ENCODE peak calls at places on chromosomes 11 and 22, in six cellular contexts. X, P, H, A, B and E are unnamed samples.

GRCh38 chr22:29861672-29862297 is 21.2 kb upstream of the MTMR3 start:
- DNase-seq in X (no peak), P (no peak), H (no peak), A (no peak), B (no peak), E (no peak)

GRCh38 chr11:2077061-2077802 is 62.0 kb downstream of the IGF2 start:
- DNase-seq in X (no peak), P (peak; percentile 65), H (no peak), A (no peak), B (no peak), E (no peak)

GRCh38 chr11:70482529-70482917 is 84.2 kb downstream of the CTTN start:
- DNase-seq in X (no peak), P (peak; percentile 11), H (peak; percentile 42), A (no peak), B (no peak), E (no peak)

GRCh38 chr22:46764779-46765485 is 2.5 kb downstream of the TBC1D22A start:
- DNase-seq in X (no peak), P (no peak), H (no peak), A (no peak), B (no peak), E (no peak)

GRCh38 chr11:100759106-100759505 is 72.0 kb downstream of the ARHGAP42 start:
- DNase-seq in X (no peak), P (no peak), H (no peak), A (no peak), B (no peak), E (no peak)

GRCh38 chr11:74822187-74822586 is 73.5 kb downstream of the RNF169 start:
- DNase-seq in X (no peak), P (peak; percentile 94), H (peak; percentile 22), A (no peak), B (no peak), E (no peak)

GRCh38 chr11:5922749-5923426 is 19.2 kb upstream of the OR56A3 start:
- DNase-seq in X (peak; percentile 15), P (no peak), H (no peak), A (no peak), B (no peak), E (no peak)

GRCh38 chr11:44561275-44561781 is 4.1 kb upstream of the CD82 start:
- DNase-seq in X (no peak), P (peak; percentile 39), H (no peak), A (no peak), B (peak; percentile 48), E (no peak)

GRCh38 chr11:65560555-65561418 is 2.6 kb upstream of the LTBP3 start:
- DNase-seq in X (no peak), P (peak; percentile 66), H (peak; percentile 63), A (no peak), B (no peak), E (no peak)

GRCh38 chr11:112073941-112074811 is at the start of the genes NKAPD1 and PIH1D2:
- DNase-seq in X (peak; percentile 91), P (peak; percentile 88), H (peak; percentile 76), A (peak; percentile 64), B (peak; percentile 94), E (peak; percentile 53)

GRCh38 chr11:110948112-110948511 is 235.9 kb upstream of the ARHGAP20 start:
- DNase-seq in X (no peak), P (peak; percentile 49), H (no peak), A (no peak), B (no peak), E (no peak)

GRCh38 chr11:33227578-33228261 is 29.5 kb upstream of the HIPK3 start:
- DNase-seq in X (peak; percentile 77), P (peak; percentile 68), H (no peak), A (no peak), B (no peak), E (no peak)

GRCh38 chr11:114438303-114438702 is 964 bp upstream of the REXO2 start:
- DNase-seq in X (peak; percentile 8), P (peak; percentile 4), H (no peak), A (no peak), B (no peak), E (no peak)

GRCh38 chr11:48141475-48142100 is 75.0 kb upstream of the OR4B1 start:
- DNase-seq in X (no peak), P (no peak), H (no peak), A (no peak), B (no peak), E (no peak)

GRCh38 chr11:57231539-57232253 is 5.4 kb downstream of the APLNR start:
- DNase-seq in X (no peak), P (no peak), H (no peak), A (no peak), B (no peak), E (no peak)

GRCh38 chr11:103842795-103843194 is 193.6 kb upstream of the DDI1 start:
- DNase-seq in X (no peak), P (peak; percentile 94), H (no peak), A (no peak), B (no peak), E (no peak)

GRCh38 chr11:33377100-33377851 is 120.1 kb downstream of the HIPK3 start:
- DNase-seq in X (no peak), P (peak; percentile 19), H (no peak), A (no peak), B (no peak), E (no peak)

GRCh38 chr11:61482513-61482912 is 26.0 kb upstream of the LRRC10B start:
- DNase-seq in X (peak; percentile 52), P (no peak), H (no peak), A (no peak), B (peak; percentile 30), E (no peak)

GRCh38 chr11:62694455-62695167 is 5.3 kb upstream of the LRRN4CL start:
- DNase-seq in X (peak; percentile 85), P (peak; percentile 82), H (peak; percentile 80), A (peak; percentile 66), B (peak; percentile 85), E (peak; percentile 67)

GRCh38 chr11:3894128-3894731 is 38.8 kb downstream of the STIM1 start:
- DNase-seq in X (peak; percentile 99), P (peak; percentile 22), H (peak; percentile 69), A (no peak), B (no peak), E (peak; percentile 71)

GRCh38 chr11:6736495-6737121 is 35.2 kb downstream of the OR2AG2 start:
- DNase-seq in X (peak; percentile 15), P (no peak), H (no peak), A (no peak), B (no peak), E (no peak)

GRCh38 chr11:115207166-115207591 is 297.0 kb downstream of the CADM1 start:
- DNase-seq in X (no peak), P (no peak), H (no peak), A (no peak), B (no peak), E (no peak)

GRCh38 chr11:126153999-126154398 is 57.5 kb downstream of the RPUSD4 start:
- DNase-seq in X (no peak), P (peak; percentile 92), H (no peak), A (no peak), B (no peak), E (no peak)

GRCh38 chr22:27212617-27213177 is 555.3 kb downstream of the MIAT start:
- DNase-seq in X (peak; percentile 87), P (peak; percentile 98), H (peak; percentile 76), A (no peak), B (no peak), E (no peak)

GRCh38 chr11:92886243-92886905 is 83.1 kb upstream of the MTNR1B start:
- DNase-seq in X (peak; percentile 74), P (peak; percentile 61), H (peak; percentile 18), A (no peak), B (peak; percentile 40), E (peak; percentile 38)

GRCh38 chr22:36862251-36863242 is 1.7 kb downstream of the NCF4 start:
- DNase-seq in X (peak; percentile 90), P (no peak), H (peak; percentile 44), A (no peak), B (peak; percentile 17), E (peak; percentile 57)

GRCh38 chr11:17077520-17078401 is at the start of gene RPS13:
- DNase-seq in X (peak; percentile 99), P (peak; percentile 99), H (peak; percentile 98), A (peak; percentile 96), B (peak; percentile 99), E (peak; percentile 82)
- TF ChIP-seq POLR2A in X (peak; percentile 94), P (peak; percentile 96), H (no peak), A (peak; percentile 55), B (peak; percentile 99), E (peak; percentile 97)

GRCh38 chr11:118622376-118623290 is 15.2 kb downstream of the PHLDB1 start:
- DNase-seq in X (peak; percentile 16), P (peak; percentile 69), H (peak; percentile 68), A (peak; percentile 82), B (no peak), E (no peak)

GRCh38 chr11:118621898-118622375 is 14.5 kb downstream of the PHLDB1 start:
- DNase-seq in X (no peak), P (no peak), H (no peak), A (no peak), B (no peak), E (no peak)

GRCh38 chr11:118620529-118621070 is 13.2 kb downstream of the PHLDB1 start:
- DNase-seq in X (no peak), P (no peak), H (peak; percentile 63), A (no peak), B (no peak), E (no peak)

GRCh38 chr11:118619444-118620205 is 12.2 kb downstream of the PHLDB1 start:
- DNase-seq in X (peak; percentile 63), P (peak; percentile 98), H (peak; percentile 72), A (no peak), B (no peak), E (no peak)

GRCh38 chr11:118621071-118621815 is 13.8 kb downstream of the PHLDB1 start:
- DNase-seq in X (peak; percentile 61), P (peak; percentile 86), H (peak; percentile 92), A (peak; percentile 87), B (peak; percentile 15), E (peak; percentile 51)
- TF ChIP-seq POLR2A in X (no peak), P (peak; percentile 59), H (no peak), A (no peak), B (no peak), E (no peak)

DNA sequence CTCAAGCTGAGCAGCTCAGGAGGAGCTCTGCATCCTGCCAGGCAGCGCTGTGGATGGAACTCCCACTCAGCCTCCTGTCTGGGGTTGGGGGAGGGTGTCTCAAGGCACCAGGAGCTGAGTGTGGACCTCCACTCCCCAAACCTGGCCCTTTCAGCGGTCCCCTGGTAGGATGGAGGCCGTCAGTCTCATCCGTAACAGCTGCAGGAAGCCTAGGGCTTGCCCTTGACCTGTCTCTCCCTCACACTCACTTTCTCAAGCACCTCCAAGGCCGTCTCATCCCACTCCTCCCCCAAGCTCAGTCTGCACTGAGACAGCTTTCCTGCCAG is 341.7 kb upstream of the B3GAT1 start:
- DNase-seq in X (no peak), P (no peak), H (no peak), A (no peak), B (no peak), E (no peak)
- TF ChIP-seq POLR2A in X (no peak), P (no peak), H (no peak), A (no peak), B (no peak), E (no peak)

GRCh38 chr11:128187377-128187776 is 400.0 kb downstream of the ETS1 start:
- DNase-seq in X (no peak), P (no peak), H (no peak), A (no peak), B (no peak), E (no peak)

GRCh38 chr11:128187829-128188228 is 399.5 kb downstream of the ETS1 start:
- DNase-seq in X (no peak), P (peak; percentile 48), H (no peak), A (no peak), B (no peak), E (no peak)

GRCh38 chr11:128189823-128190222 is 397.5 kb downstream of the ETS1 start:
- DNase-seq in X (no peak), P (no peak), H (no peak), A (no peak), B (no peak), E (no peak)

GRCh38 chr11:128188346-128189115 is 398.8 kb downstream of the ETS1 start:
- DNase-seq in X (no peak), P (no peak), H (no peak), A (no peak), B (no peak), E (no peak)

GRCh38 chr11:128190312-128190711 is 397.0 kb downstream of the ETS1 start:
- DNase-seq in X (no peak), P (no peak), H (no peak), A (no peak), B (no peak), E (no peak)
- TF ChIP-seq POLR2A in X (no peak), P (no peak), H (no peak), A (no peak), B (no peak), E (no peak)